ENCODE peak calls at places on chromosomes 16 and 17, in four cellular contexts. I, R, Y and P are unnamed samples.

GRCh38 chr16:66731101-66731500 is 20.3 kb downstream of the DYNC1LI2 start:
- DNase-seq in Y (no peak), I (no peak), R (no peak), P (no peak)

GRCh38 chr16:85862476-85863383 is 36.2 kb upstream of the IRF8 start:
- DNase-seq in I (no peak), R (no peak), Y (no peak), P (no peak)

GRCh38 chr17:63545302-63545928 is 4.9 kb upstream of the DCAF7 start:
- DNase-seq in Y (no peak), I (no peak), R (no peak), P (no peak)

GRCh38 chr17:18074566-18075272 is 13.0 kb upstream of the DRG2 start:
- DNase-seq in R (no peak), I (no peak), Y (no peak), P (peak)

GRCh38 chr17:79466562-79467350 is 144.1 kb downstream of the RBFOX3 start:
- DNase-seq in Y (no peak), I (no peak), R (no peak), P (no peak)

GRCh38 chr16:4513086-4513860 is 25.3 kb downstream of the CDIP1 start:
- DNase-seq in I (no peak), Y (no peak), R (no peak), P (no peak)

GRCh38 chr17:67477687-67478086 is 100.6 kb downstream of the PITPNC1 start:
- DNase-seq in R (no peak), Y (no peak), I (peak), P (no peak)

GRCh38 chr17:19247423-19247822 is 10.3 kb downstream of the EPN2 start:
- DNase-seq in I (no peak), Y (no peak), R (no peak), P (no peak)

GRCh38 chr16:24044467-24044866 is 208.7 kb downstream of the PRKCB start:
- DNase-seq in R (no peak), Y (no peak), I (no peak), P (no peak)

GRCh38 chr17:60135160-60135950 is 14.4 kb upstream of the CA4 start:
- DNase-seq in Y (peak), R (peak), I (peak), P (peak)

GRCh38 chr17:48878920-48879898 is 13.4 kb upstream of the ATP5MC1 start:
- DNase-seq in I (peak), R (peak), Y (peak), P (peak)

GRCh38 chr16:56246051-56246817 is 54.9 kb downstream of the GNAO1 start:
- DNase-seq in I (no peak), R (no peak), Y (no peak), P (peak)

GRCh38 chr16:54370653-54371052 is 84.1 kb upstream of the IRX3 start:
- DNase-seq in Y (no peak), I (no peak), R (no peak), P (no peak)

GRCh38 chr17:3905017-3905486 is 11.2 kb downstream of the P2RX1 start:
- DNase-seq in Y (no peak), I (no peak), R (no peak), P (no peak)

GRCh38 chr16:21638573-21638975 is 13.8 kb downstream of the IGSF6 start:
- DNase-seq in Y (no peak), I (no peak), R (no peak), P (peak)

GRCh38 chr16:56423584-56424403 is 1.6 kb downstream of the AMFR start:
- DNase-seq in R (peak), I (no peak), Y (no peak), P (peak)

GRCh38 chr16:11370084-11370931 is 25.0 kb downstream of the RMI2 start:
- DNase-seq in I (no peak), Y (no peak), R (peak), P (peak)

GRCh38 chr17:47621293-47622178 is 28.2 kb upstream of the KPNB1 start:
- DNase-seq in R (no peak), Y (no peak), I (peak), P (no peak)

GRCh38 chr16:3173892-3174617 is 13.9 kb upstream of the OR1F1 start:
- DNase-seq in Y (peak), R (no peak), I (no peak), P (peak)

GRCh38 chr17:10875984-10876555 is 38.2 kb upstream of the PIRT start:
- DNase-seq in R (no peak), Y (peak), I (peak), P (peak)

GRCh38 chr17:65062168-65062915 is 5.8 kb upstream of the GNA13 start:
- DNase-seq in R (no peak), Y (no peak), I (no peak), P (peak)

GRCh38 chr17:31156326-31156725 is 61.5 kb downstream of the NF1 start:
- DNase-seq in R (no peak), Y (no peak), I (no peak), P (no peak)

GRCh38 chr16:50050802-50051201 is 15.0 kb upstream of the HEATR3 start:
- DNase-seq in R (no peak), Y (no peak), I (no peak), P (no peak)

GRCh38 chr16:81581107-81581506 is 136.5 kb downstream of the CMIP start:
- DNase-seq in R (no peak), I (no peak), Y (no peak), P (no peak)

DNA sequence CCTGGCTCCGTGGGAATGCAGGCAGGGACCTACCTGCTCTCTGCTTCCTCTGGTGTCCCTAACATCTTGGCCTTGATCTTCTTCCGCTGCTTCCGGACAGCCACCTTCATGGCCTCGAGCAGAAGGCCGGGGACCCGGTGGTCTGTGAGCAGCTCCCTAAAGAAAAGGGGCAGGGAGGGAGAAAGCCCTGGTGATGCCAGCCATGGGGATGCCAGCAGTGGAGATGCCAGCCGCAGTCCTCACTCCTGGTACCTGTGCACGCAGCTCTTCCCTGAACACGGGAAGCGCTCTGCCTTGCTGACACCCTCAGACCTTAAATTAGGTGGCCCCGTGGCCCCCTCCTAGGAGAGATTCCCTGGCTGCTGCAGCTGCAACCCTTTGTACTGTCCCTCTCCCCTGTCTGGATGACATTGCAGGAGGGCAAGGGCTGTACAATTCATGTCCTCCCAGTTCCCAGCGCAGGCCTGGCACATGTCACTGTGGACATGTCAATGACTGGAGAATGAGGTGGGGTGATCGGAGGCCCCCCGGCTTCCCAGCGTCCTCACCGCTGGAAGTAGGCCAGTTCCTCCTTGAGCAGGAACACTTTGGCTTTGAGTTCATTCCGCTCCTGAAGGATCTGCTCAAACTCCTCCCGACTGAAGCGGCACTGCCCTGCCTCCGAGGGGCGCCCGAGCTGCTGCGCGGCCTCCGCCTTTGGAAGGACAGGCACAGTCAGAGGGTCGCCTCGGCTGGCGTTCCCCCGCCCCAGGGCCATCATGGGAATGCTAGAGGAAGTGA is 1.7 kb downstream of the RILP start:
- DNase-seq in I (peak), R (no peak), Y (peak), P (no peak)
- TF ChIP-seq ATF3 in I (no peak), R (no peak), Y (no peak), P (no peak)

GRCh38 chr16:59913666-59914065 is 1179.5 kb upstream of the GOT2 start:
- DNase-seq in I (no peak), Y (no peak), R (no peak), P (no peak)
- TF ChIP-seq ATF3 in I (no peak), Y (no peak), R (no peak), P (no peak)

GRCh38 chr17:45262516-45263476 is 902 bp upstream of the SPATA32 start:
- DNase-seq in Y (peak), I (no peak), R (no peak), P (no peak)

GRCh38 chr17:45261577-45262515 is at the start of gene SPATA32:
- DNase-seq in Y (peak), R (no peak), I (no peak), P (no peak)

GRCh38 chr17:45257115-45257514 is 4.8 kb downstream of the SPATA32 start:
- DNase-seq in Y (no peak), I (no peak), R (no peak), P (no peak)

GRCh38 chr17:45263477-45263860 is 1.6 kb upstream of the SPATA32 start:
- DNase-seq in R (no peak), Y (no peak), I (no peak), P (no peak)

DNA sequence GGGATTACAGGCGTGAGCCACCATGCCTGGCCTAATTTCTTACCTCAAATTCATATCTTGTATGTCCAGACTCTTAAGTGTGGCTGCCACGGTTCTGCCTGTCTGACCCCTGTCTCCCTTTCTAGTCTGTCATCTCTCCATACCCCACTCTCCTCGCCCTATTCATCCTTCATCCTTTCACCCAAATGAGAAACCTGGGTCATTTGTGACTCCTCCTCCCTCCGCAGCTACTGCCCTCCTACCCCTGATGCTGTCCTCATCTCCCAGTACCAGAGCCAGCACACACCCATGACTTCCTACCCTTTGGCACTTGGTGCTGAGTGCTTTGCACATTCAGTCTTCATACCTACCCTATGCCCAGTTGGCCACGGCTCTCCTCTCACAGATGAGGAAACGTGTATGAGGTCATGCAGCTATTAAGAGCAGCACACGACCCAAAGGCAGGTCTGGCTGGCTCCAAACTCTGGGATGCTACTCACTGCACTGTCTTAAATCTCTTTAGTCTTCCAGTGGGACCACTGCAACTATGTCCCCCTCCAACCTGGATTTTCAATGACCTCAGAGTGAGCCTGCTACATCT is 1.6 kb downstream of the SPATA32 start:
- DNase-seq in R (no peak), Y (no peak), I (no peak), P (no peak)
- TF ChIP-seq ATF3 in R (no peak), Y (no peak), I (no peak), P (no peak)

GRCh38 chr17:57608369-57609124 is 136.6 kb downstream of the CCDC182 start:
- DNase-seq in I (no peak), Y (no peak), R (no peak), P (no peak)
- TF ChIP-seq ATF3 in I (no peak), Y (no peak), R (no peak), P (no peak)

GRCh38 chr16:73717266-73718057 is 579.2 kb upstream of the PSMD7 start:
- DNase-seq in R (no peak), Y (no peak), I (no peak), P (no peak)
- TF ChIP-seq ATF3 in R (no peak), Y (no peak), I (no peak), P (no peak)

GRCh38 chr17:80970044-80970761 is 21.4 kb upstream of the CHMP6 start:
- DNase-seq in I (no peak), Y (no peak), R (no peak), P (no peak)
- TF ChIP-seq ATF3 in I (no peak), Y (no peak), R (no peak), P (no peak)

DNA sequence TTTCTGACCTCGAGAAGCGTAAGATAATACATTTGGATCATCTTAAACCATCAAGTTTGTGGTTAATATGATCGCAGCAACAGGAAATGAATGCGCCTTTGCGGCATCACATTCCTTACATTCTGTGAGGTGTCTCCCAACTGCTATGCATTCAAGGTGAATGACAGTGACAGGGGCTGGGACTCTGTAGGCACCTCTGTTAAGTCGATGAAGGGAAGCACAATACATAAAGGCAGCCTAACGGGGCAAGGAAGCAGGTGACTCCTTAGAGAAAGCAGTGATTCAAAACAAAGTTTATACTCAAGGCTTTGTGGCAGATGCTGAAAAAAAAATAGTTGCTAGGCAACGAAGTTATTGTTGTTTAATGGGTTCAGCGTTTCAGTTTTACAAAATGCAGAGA is 21.6 kb upstream of the EVPL start:
- DNase-seq in R (no peak), I (no peak), Y (no peak), P (no peak)
- TF ChIP-seq ATF3 in R (no peak), I (no peak), Y (no peak), P (no peak)

GRCh38 chr17:27524594-27524993 is 68.3 kb downstream of the KSR1 start:
- DNase-seq in I (no peak), R (no peak), Y (no peak), P (no peak)

GRCh38 chr17:27525316-27525715 is 69.1 kb downstream of the KSR1 start:
- DNase-seq in Y (no peak), R (no peak), I (no peak), P (no peak)

GRCh38 chr17:27525836-27526235 is 69.6 kb downstream of the KSR1 start:
- DNase-seq in R (no peak), Y (no peak), I (no peak), P (no peak)

GRCh38 chr17:27529230-27529796 is 73.1 kb downstream of the KSR1 start:
- DNase-seq in R (no peak), Y (no peak), I (no peak), P (no peak)

DNA sequence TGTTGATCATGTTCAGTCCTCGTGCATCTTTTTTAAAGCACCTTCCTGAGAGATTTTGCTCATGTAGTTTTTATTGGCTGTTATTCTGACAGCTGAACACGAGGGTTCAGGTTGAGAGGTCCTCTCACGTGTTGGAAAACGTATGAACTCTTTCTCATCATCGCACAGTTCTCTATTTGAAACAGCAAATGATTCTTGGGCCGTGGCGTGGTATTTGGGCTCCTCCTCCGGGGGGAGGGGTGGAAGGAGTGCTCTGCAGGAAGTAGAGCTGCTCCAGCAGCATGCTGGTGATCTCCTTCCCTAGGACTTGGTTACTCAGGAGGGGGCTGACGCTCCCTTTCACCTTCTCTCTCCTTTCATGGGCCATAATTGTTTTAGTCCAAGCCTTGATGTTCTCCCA is 70.4 kb downstream of the KSR1 start:
- DNase-seq in Y (no peak), R (no peak), I (no peak), P (no peak)
- TF ChIP-seq ATF3 in Y (no peak), R (no peak), I (no peak), P (no peak)

GRCh38 chr17:27575912-27576252 is 55.1 kb upstream of the LGALS9 start:
- DNase-seq in R (no peak), I (no peak), Y (no peak), P (no peak)
- TF ChIP-seq ATF3 in R (no peak), I (no peak), Y (no peak), P (no peak)

DNA sequence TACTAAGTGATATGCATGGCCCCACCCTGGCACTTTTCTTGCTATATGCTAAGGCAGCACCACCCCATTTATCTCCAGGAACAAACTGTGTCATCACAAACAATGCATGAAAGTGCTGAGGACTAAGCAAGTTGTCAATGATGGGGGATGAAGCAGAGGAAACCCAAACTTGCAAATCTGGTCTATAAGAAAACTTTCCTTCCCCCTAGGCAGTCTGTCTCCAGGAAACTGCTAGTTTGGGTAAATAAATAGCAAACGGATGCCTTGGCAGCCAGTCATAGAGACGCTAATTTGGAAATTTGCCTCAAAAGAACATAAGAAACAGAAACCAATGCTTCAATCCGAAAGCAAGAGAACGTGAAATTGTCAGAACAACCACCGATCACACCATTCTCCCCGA is 5.6 kb upstream of the HSBP1 start:
- DNase-seq in Y (no peak), R (no peak), I (no peak), P (no peak)
- TF ChIP-seq ATF3 in Y (no peak), R (no peak), I (no peak), P (no peak)